ENCODE peak calls at places on chromosome 19, in five cellular contexts. E, C, G, U and H are unnamed samples.
A peak's percentile ranks its signal among the peaks of the same experiment; 100 is the strongest.

GRCh38 chr19:9597027-9597426 is 12.7 kb upstream of the ZNF121 start:
- DNase-seq in G (no peak), E (no peak), C (no peak), U (no peak), H (no peak)

GRCh38 chr19:383922-384800 is 24.8 kb downstream of the C2CD4C start:
- DNase-seq in C (peak; percentile 40), U (no peak), E (no peak), G (peak; percentile 57), H (no peak)

GRCh38 chr19:14333101-14333871 is 48.0 kb upstream of the ADGRE5 start:
- DNase-seq in E (no peak), G (peak; percentile 71), C (peak; percentile 37), U (no peak), H (peak; percentile 80)

GRCh38 chr19:3407556-3408516 is 41.5 kb downstream of the NFIC start:
- DNase-seq in U (no peak), E (no peak), G (no peak), C (peak; percentile 53), H (no peak)

GRCh38 chr19:19304186-19304975 is 15.9 kb downstream of the SUGP1 start:
- DNase-seq in E (no peak), G (no peak), C (no peak), U (no peak), H (no peak)

GRCh38 chr19:39106201-39106600 is 19.4 kb upstream of the PAK4 start:
- DNase-seq in E (no peak), C (no peak), U (no peak), G (no peak), H (no peak)

GRCh38 chr19:18915639-18916038 is 3.5 kb downstream of the COPE start:
- DNase-seq in C (peak; percentile 36), U (no peak), G (no peak), E (peak; percentile 66), H (peak; percentile 62)

GRCh38 chr19:2261438-2262172 is 5.4 kb upstream of the JSRP1 start:
- DNase-seq in G (no peak), E (peak; percentile 66), U (no peak), C (peak; percentile 60), H (peak; percentile 80)

GRCh38 chr19:55638864-55639359 is 1.9 kb upstream of the ZNF580 start:
- DNase-seq in E (peak; percentile 60), G (peak; percentile 26), C (no peak), U (no peak), H (no peak)

GRCh38 chr19:3710265-3710812 is 2.2 kb downstream of the TJP3 start:
- DNase-seq in G (no peak), U (peak; percentile 93), E (peak; percentile 83), C (peak; percentile 99), H (peak; percentile 96)

GRCh38 chr19:43934985-43935708 is at the start of gene ZNF45:
- DNase-seq in C (peak; percentile 89), U (peak; percentile 92), G (peak; percentile 92), E (peak; percentile 89), H (peak; percentile 89)

GRCh38 chr19:32061304-32061703 is 284.1 kb upstream of the ZNF507 start:
- DNase-seq in U (no peak), C (no peak), E (no peak), G (no peak), H (no peak)

GRCh38 chr19:6709549-6709948 is 10.9 kb downstream of the C3 start:
- DNase-seq in U (no peak), E (no peak), C (no peak), G (no peak), H (no peak)

GRCh38 chr19:42569193-42569592 is 25.5 kb downstream of the CEACAM8 start:
- DNase-seq in G (no peak), E (no peak), C (no peak), U (no peak), H (no peak)

GRCh38 chr19:41745761-41746160 is 9.6 kb upstream of the CEACAM6 start:
- DNase-seq in E (no peak), G (no peak), C (no peak), U (no peak), H (no peak)

GRCh38 chr19:2081873-2082810 is 14.0 kb downstream of the MOB3A start:
- DNase-seq in E (peak; percentile 66), C (peak; percentile 50), G (no peak), U (no peak), H (peak; percentile 52)

GRCh38 chr19:31306006-31306753 is 43.1 kb downstream of the TSHZ3 start:
- DNase-seq in C (no peak), G (no peak), U (no peak), E (no peak), H (no peak)

GRCh38 chr19:19538767-19539166 is 702 bp downstream of the CILP2 start:
- DNase-seq in U (no peak), C (no peak), G (no peak), E (no peak), H (no peak)

GRCh38 chr19:17026706-17027427 is at the start of gene CPAMD8:
- DNase-seq in E (no peak), C (no peak), U (no peak), G (no peak), H (no peak)

GRCh38 chr19:56947206-56947605 is 106.7 kb upstream of the PEG3 start:
- DNase-seq in G (no peak), C (no peak), U (no peak), E (no peak), H (no peak)

GRCh38 chr19:4396949-4397783 is 3.2 kb downstream of the SH3GL1 start:
- DNase-seq in C (no peak), G (no peak), U (no peak), E (no peak), H (no peak)

GRCh38 chr19:13137290-13137794 is 12.8 kb downstream of the STX10 start:
- DNase-seq in E (no peak), C (no peak), U (no peak), G (no peak), H (no peak)

GRCh38 chr19:55254625-55254977 is 4.2 kb downstream of the PPP6R1 start:
- DNase-seq in G (no peak), U (no peak), E (peak; percentile 20), C (no peak), H (no peak)

GRCh38 chr19:47028372-47028672 is 8.7 kb downstream of the NPAS1 start:
- DNase-seq in E (no peak), C (no peak), G (no peak), U (no peak), H (no peak)

GRCh38 chr19:2613507-2614295 is 88.8 kb downstream of the GNG7 start:
- DNase-seq in U (no peak), E (peak; percentile 75), G (peak; percentile 56), C (peak; percentile 60), H (no peak)

GRCh38 chr19:45819769-45820168 is 4.7 kb upstream of the RSPH6A start:
- DNase-seq in U (no peak), E (no peak), C (no peak), G (no peak), H (no peak)

GRCh38 chr19:14476663-14477401 is 1.7 kb upstream of the PTGER1 start:
- DNase-seq in C (peak; percentile 51), E (peak; percentile 39), U (peak; percentile 60), G (peak; percentile 6), H (no peak)

GRCh38 chr19:54489766-54490165 is 12.9 kb upstream of the LAIR2 start:
- DNase-seq in E (no peak), G (no peak), C (no peak), U (no peak), H (no peak)

GRCh38 chr19:58170860-58171259 is 12.0 kb upstream of the ZNF274 start:
- DNase-seq in G (no peak), C (no peak), E (no peak), U (no peak), H (no peak)